ENCODE peak calls at places on chromosome 7, in ten cellular contexts. R is Karpas-422, L is ovary, E is PC-9, V is neuronal stem cell, O is endothelial cell of umbilical vein, D is sigmoid colon, S is Peyer's patch, N is A549, Q is SJSA1. B is an unnamed sample.
A peak's percentile ranks its signal among the peaks of the same experiment; 100 is the strongest.

GRCh38 chr7:130490287-130490686 is 1.6 kb upstream of the MEST start:
- DNase-seq in L (peak; percentile 23), Q (no peak), R (no peak), S (no peak), N (no peak), V (peak; percentile 79), D (no peak), E (no peak), O (peak; percentile 15), B (no peak)

GRCh38 chr7:80307251-80307856 is 172.7 kb downstream of the GNAI1 start:
- DNase-seq in Q (no peak), N (peak; percentile 36), O (no peak), V (no peak), S (no peak), R (no peak), L (no peak), D (no peak), E (peak; percentile 58), B (no peak)

GRCh38 chr7:93307131-93307660 is 75.0 kb downstream of the VPS50 start:
- DNase-seq in L (no peak), D (no peak), S (no peak), Q (no peak), N (peak; percentile 5), V (no peak), O (no peak), E (no peak), R (no peak), B (no peak)

GRCh38 chr7:20798081-20798693 is 11.5 kb upstream of the SP8 start:
- DNase-seq in E (peak; percentile 34), L (no peak), Q (peak; percentile 51), D (no peak), R (peak; percentile 44), O (peak; percentile 32), V (peak; percentile 77), N (peak; percentile 44), S (no peak), B (peak; percentile 50)

GRCh38 chr7:128957613-128958012 is 19.9 kb downstream of the IRF5 start:
- DNase-seq in O (no peak), R (no peak), S (no peak), L (no peak), V (no peak), E (peak; percentile 74), N (no peak), D (no peak), Q (no peak), B (no peak)

GRCh38 chr7:109282726-109283125 is 713.1 kb downstream of the DNAJB9 start:
- DNase-seq in O (no peak), E (no peak), S (no peak), L (no peak), V (no peak), R (no peak), N (no peak), D (no peak), Q (no peak), B (no peak)

GRCh38 chr7:26278769-26279168 is 12.9 kb upstream of the SNX10 start:
- DNase-seq in E (peak; percentile 47), O (no peak), Q (no peak), V (no peak), D (no peak), R (peak; percentile 75), N (peak; percentile 47), S (no peak), L (no peak), B (no peak)

GRCh38 chr7:135853499-135853898 is 104.9 kb upstream of the FAM180A start:
- DNase-seq in R (no peak), O (no peak), S (no peak), V (no peak), L (no peak), E (peak; percentile 61), D (no peak), Q (no peak), N (peak; percentile 37), B (no peak)

GRCh38 chr7:41145656-41146055 is 557.2 kb downstream of the INHBA start:
- DNase-seq in R (no peak), D (no peak), N (no peak), O (no peak), V (no peak), S (no peak), L (no peak), E (no peak), Q (no peak), B (no peak)

GRCh38 chr7:73354787-73355186 is 26.8 kb downstream of the FKBP6 start:
- DNase-seq in O (no peak), E (no peak), D (no peak), L (no peak), N (no peak), V (no peak), Q (no peak), S (no peak), R (no peak), B (no peak)

GRCh38 chr7:27843584-27844305 is 103.8 kb downstream of the TAX1BP1 start:
- DNase-seq in D (no peak), N (no peak), V (no peak), Q (no peak), E (no peak), O (no peak), R (no peak), L (no peak), S (no peak), B (no peak)

GRCh38 chr7:2537981-2538851 is 17.1 kb downstream of the BRAT1 start:
- DNase-seq in O (no peak), N (no peak), Q (no peak), D (peak; percentile 65), L (no peak), E (no peak), R (no peak), S (no peak), V (no peak), B (no peak)

GRCh38 chr7:33933611-33934281 is 28.4 kb downstream of the BMPER start:
- DNase-seq in O (no peak), V (no peak), D (no peak), L (no peak), Q (peak; percentile 66), S (no peak), E (peak; percentile 34), R (no peak), N (peak; percentile 30), B (no peak)

GRCh38 chr7:46835556-46835955 is 746.4 kb downstream of the TNS3 start:
- DNase-seq in R (no peak), N (no peak), L (no peak), O (no peak), Q (no peak), V (no peak), E (no peak), D (no peak), S (no peak), B (no peak)

GRCh38 chr7:99111591-99111990 is 32.3 kb downstream of the SMURF1 start:
- DNase-seq in O (no peak), R (no peak), E (no peak), L (no peak), D (no peak), N (no peak), V (no peak), S (no peak), Q (no peak), B (no peak)
- H3K4me1 ChIP-seq in O (peaks cover 35% of the 10 kb centered on the region), R (peaks cover 91% of the 10 kb centered on the region), E (peaks cover 77% of the 10 kb centered on the region), L (peaks cover 19% of the 10 kb centered on the region), D (peaks cover 25% of the 10 kb centered on the region), N (peaks cover 63% of the 10 kb centered on the region), V (peaks cover 4% of the 10 kb centered on the region), S (no peaks in the 10 kb centered on the region), Q (peaks cover 52% of the 10 kb centered on the region), B (peaks cover 14% of the 10 kb centered on the region)

GRCh38 chr7:95684505-95684904 is 87.8 kb upstream of the DYNC1I1 start:
- DNase-seq in V (no peak), S (no peak), N (no peak), L (no peak), R (no peak), E (no peak), Q (no peak), O (no peak), D (no peak), B (peak; percentile 73)

GRCh38 chr7:95684037-95684436 is 87.7 kb upstream of the PDK4 start:
- DNase-seq in Q (no peak), S (no peak), N (peak; percentile 31), R (no peak), O (peak; percentile 48), V (no peak), L (no peak), D (no peak), E (peak; percentile 36), B (peak; percentile 19)

GRCh38 chr7:95687759-95688343 is 84.5 kb upstream of the DYNC1I1 start:
- DNase-seq in V (peak; percentile 14), E (no peak), S (no peak), O (peak; percentile 29), N (peak; percentile 71), Q (no peak), L (no peak), R (peak; percentile 46), D (no peak), B (peak; percentile 60)

GRCh38 chr7:95686109-95686508 is 86.2 kb upstream of the DYNC1I1 start:
- DNase-seq in E (peak; percentile 36), V (peak; percentile 14), Q (no peak), S (peak; percentile 23), O (peak; percentile 64), D (peak; percentile 80), N (peak; percentile 81), L (peak; percentile 56), R (peak; percentile 70), B (peak; percentile 83)

GRCh38 chr7:95682913-95683312 is 86.6 kb upstream of the PDK4 start:
- DNase-seq in L (peak; percentile 21), S (no peak), N (no peak), R (no peak), D (no peak), V (no peak), Q (no peak), E (no peak), O (no peak), B (no peak)
- H3K27ac ChIP-seq in L (peak overlapping the region; percentile 31), S (no peak overlapping the region), N (peak overlapping the region; percentile 61), R (no peak overlapping the region), D (no peak overlapping the region), V (no peak overlapping the region), Q (no peak overlapping the region), E (no peak overlapping the region), O (no peak overlapping the region), B (no peak overlapping the region)

DNA sequence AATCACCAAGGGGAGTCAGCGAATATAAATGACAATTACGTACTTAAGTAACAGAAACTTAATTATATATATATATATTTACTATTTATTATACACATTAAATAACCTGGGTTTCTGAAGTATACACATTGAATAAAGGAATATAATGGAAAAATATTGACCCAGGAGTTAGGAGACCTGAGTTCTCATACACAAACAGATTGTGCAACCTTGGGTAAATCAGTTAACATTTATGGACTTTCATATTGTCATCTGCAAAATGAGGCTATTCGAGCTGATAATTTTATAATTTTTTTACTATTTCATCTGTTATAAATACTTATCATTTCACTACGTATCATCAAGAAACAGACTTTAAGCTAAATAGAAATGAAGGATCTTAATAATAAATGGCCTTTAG is 75.1 kb upstream of the SRRM3 start:
- DNase-seq in S (no peak), R (no peak), V (no peak), N (no peak), E (no peak), Q (no peak), L (no peak), D (no peak), O (no peak), B (no peak)
- H3K4me1 ChIP-seq in S (no peaks in the 10 kb centered on the region), R (peaks cover 3% of the 10 kb centered on the region), V (no peaks in the 10 kb centered on the region), N (peaks cover 18% of the 10 kb centered on the region), E (peaks cover 16% of the 10 kb centered on the region), Q (peaks cover 4% of the 10 kb centered on the region), L (no peaks in the 10 kb centered on the region), D (no peaks in the 10 kb centered on the region), O (peaks cover 6% of the 10 kb centered on the region), B (no peaks in the 10 kb centered on the region)

DNA sequence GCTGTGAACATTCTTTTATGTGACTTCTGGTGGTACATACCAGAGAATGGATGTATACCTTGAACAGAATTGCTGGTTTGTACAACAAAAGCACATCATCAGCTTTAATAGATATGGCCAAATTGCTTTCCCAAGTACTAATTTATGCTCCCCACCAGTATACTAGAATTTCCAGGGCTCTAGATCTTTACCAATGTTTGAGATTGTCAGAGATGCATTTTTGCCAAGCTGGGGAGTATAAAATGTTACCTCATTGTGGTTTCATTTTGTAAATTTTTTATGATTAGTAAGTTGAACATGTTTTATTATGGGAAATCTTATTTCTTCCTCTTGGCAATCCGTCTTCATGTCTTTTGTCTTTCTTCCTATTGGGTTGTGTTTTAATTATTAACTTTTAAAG is 179.9 kb upstream of the TMEM106B start:
- DNase-seq in N (no peak), Q (no peak), R (no peak), L (no peak), S (no peak), D (no peak), O (no peak), V (no peak), E (no peak), B (no peak)
- H3K27ac ChIP-seq in N (no peak overlapping the region), Q (peak overlapping the region; percentile 69), R (no peak overlapping the region), L (no peak overlapping the region), S (no peak overlapping the region), D (no peak overlapping the region), O (no peak overlapping the region), V (no peak overlapping the region), E (no peak overlapping the region), B (no peak overlapping the region)